ENCODE peak calls at places on chromosomes 12 and 14, in eight cellular contexts. M, I, V, O, A, X, Z and G are unnamed samples. For H3K4me1, the result is how much of the 10 kb centered on the place peaks cover.

GRCh38 chr14:101191882-101192660 is 288.5 kb upstream of the RTL1 start:
- DNase-seq in M (peak), I (peak), V (no peak), O (no peak), A (no peak), X (no peak), Z (no peak), G (no peak)

GRCh38 chr12:57793920-57794319 is 11.3 kb downstream of the TSFM start:
- DNase-seq in M (no peak), I (no peak), V (no peak), O (peak), A (no peak), X (no peak), Z (peak), G (no peak)

GRCh38 chr12:109923038-109923437 is 23.0 kb downstream of the TCHP start:
- DNase-seq in M (no peak), I (no peak), V (no peak), O (no peak), A (no peak), X (no peak), Z (no peak), G (no peak)

GRCh38 chr12:58803893-58804292 is 116.4 kb downstream of the LRIG3 start:
- DNase-seq in M (no peak), I (no peak), V (no peak), O (peak), A (no peak), X (no peak), Z (peak), G (no peak)

GRCh38 chr14:77007975-77008421 is 20.5 kb downstream of the IRF2BPL start:
- DNase-seq in M (no peak), I (peak), V (no peak), O (no peak), A (no peak), X (no peak), Z (no peak), G (no peak)

GRCh38 chr14:36514278-36515104 is 5.5 kb downstream of the NKX2-1 start:
- DNase-seq in M (no peak), I (no peak), V (no peak), O (no peak), A (no peak), X (no peak), Z (no peak), G (no peak)

GRCh38 chr14:31030406-31030805 is 4.2 kb upstream of the STRN3 start:
- DNase-seq in M (no peak), I (no peak), V (no peak), O (no peak), A (no peak), X (no peak), Z (no peak), G (no peak)

GRCh38 chr14:49879683-49880204 is 13.1 kb upstream of the ARF6 start:
- DNase-seq in M (no peak), I (peak), V (peak), O (peak), A (no peak), X (no peak), Z (peak), G (peak)

GRCh38 chr12:89461649-89462612 is 62.7 kb downstream of the GALNT4 start:
- DNase-seq in M (no peak), I (no peak), V (peak), O (peak), A (no peak), X (no peak), Z (peak), G (no peak)

GRCh38 chr12:108597559-108598471 is at the start of gene TMEM119:
- DNase-seq in M (no peak), I (no peak), V (no peak), O (peak), A (no peak), X (no peak), Z (peak), G (no peak)

GRCh38 chr12:70246580-70246979 is 3.3 kb downstream of the CNOT2 start:
- DNase-seq in M (no peak), I (no peak), V (no peak), O (peak), A (no peak), X (no peak), Z (no peak), G (no peak)

GRCh38 chr14:51626788-51627187 is 24.9 kb upstream of the FRMD6 start:
- DNase-seq in M (no peak), I (no peak), V (no peak), O (no peak), A (no peak), X (no peak), Z (no peak), G (no peak)
- H3K4me1 ChIP-seq in M (under half), I (under half), V (under half), O (under half), A (under half), X (under half), Z (under half), G (under half)

DNA sequence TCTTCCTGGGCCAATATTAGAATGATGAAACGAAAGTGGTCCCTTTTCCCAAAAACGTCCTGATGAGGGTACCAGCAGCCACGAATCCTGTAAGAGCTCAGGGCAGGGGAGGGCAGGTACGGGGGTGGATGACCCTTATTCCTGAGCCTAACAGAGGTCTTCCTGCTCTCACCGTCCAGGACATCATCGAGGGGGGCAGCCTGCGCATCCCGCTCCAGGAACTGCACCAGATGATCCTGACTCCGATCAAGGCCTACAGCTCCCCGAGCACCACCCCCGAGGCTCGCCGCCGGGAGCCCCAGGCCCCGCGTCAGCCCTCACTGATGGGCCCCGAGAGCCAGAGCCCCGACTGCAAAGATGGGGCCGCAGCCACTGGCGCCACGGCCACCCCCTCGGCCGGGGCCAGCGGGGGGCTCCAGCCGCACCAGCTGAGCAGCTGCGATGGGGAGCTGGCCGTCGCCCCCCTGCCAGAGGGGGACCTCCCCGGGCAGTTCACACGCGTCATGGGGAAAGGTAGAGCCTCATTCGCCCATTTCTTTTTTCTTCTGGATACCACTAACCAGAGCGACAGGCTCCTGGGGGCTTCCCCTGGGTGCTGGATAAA is 142.5 kb downstream of the GCH1 start:
- DNase-seq in M (no peak), I (no peak), V (no peak), O (no peak), A (no peak), X (no peak), Z (no peak), G (no peak)
- H3K4me1 ChIP-seq in M (under half), I (under half), V (under half), O (under half), A (under half), X (under half), Z (under half), G (under half)

GRCh38 chr14:69044965-69045555 is 66.0 kb upstream of the ACTN1 start:
- DNase-seq in M (no peak), I (no peak), V (no peak), O (peak), A (no peak), X (peak), Z (peak), G (no peak)

GRCh38 chr14:69042309-69043006 is 63.4 kb upstream of the ACTN1 start:
- DNase-seq in M (no peak), I (no peak), V (no peak), O (no peak), A (no peak), X (no peak), Z (no peak), G (no peak)

GRCh38 chr14:69043007-69043444 is 63.9 kb upstream of the ACTN1 start:
- DNase-seq in M (no peak), I (peak), V (no peak), O (no peak), A (no peak), X (no peak), Z (no peak), G (no peak)

GRCh38 chr14:69044296-69044695 is 65.2 kb upstream of the ACTN1 start:
- DNase-seq in M (no peak), I (no peak), V (no peak), O (no peak), A (no peak), X (no peak), Z (no peak), G (no peak)

DNA sequence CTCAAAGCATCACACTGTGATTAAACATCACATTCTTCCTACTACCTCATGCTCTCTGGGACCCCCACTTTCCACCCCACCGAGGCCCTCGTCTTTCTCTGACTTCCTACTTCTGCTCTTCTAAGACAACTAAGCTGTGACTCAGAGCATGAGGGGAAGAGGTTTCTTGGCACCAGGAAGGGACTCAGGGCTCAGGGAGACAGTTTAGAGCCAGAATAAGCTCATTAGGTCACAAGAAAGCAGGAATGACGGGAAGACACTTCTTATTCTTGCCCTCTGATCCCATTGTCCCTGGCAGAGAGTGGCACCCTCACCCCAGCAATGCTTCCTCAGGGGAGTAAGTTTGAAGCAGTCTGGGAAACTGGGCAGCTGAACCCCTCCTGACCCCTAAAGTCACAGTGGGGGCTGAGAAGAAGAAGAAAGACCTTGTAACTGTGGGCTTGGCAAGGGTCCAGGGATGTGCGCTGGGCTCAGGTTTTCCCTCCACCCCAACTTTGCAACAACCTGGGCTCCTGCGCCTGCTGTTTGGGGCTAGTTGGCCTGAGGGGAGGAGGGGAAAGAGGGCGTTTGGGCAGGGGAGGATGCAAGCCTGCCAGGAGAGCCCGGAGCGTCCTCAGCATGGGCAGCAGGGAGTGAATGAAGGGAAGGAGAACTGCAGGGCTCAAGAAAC is 64.6 kb upstream of the ACTN1 start:
- DNase-seq in M (peak), I (no peak), V (no peak), O (peak), A (no peak), X (no peak), Z (peak), G (no peak)
- H3K4me1 ChIP-seq in M (under half), I (half or more), V (under half), O (under half), A (under half), X (under half), Z (under half), G (under half)

GRCh38 chr14:74852922-74853530 is 22.9 kb downstream of the PROX2 start:
- DNase-seq in M (no peak), I (no peak), V (no peak), O (peak), A (no peak), X (no peak), Z (peak), G (no peak)
- H3K4me1 ChIP-seq in M (under half), I (under half), V (under half), O (under half), A (under half), X (under half), Z (under half), G (under half)

DNA sequence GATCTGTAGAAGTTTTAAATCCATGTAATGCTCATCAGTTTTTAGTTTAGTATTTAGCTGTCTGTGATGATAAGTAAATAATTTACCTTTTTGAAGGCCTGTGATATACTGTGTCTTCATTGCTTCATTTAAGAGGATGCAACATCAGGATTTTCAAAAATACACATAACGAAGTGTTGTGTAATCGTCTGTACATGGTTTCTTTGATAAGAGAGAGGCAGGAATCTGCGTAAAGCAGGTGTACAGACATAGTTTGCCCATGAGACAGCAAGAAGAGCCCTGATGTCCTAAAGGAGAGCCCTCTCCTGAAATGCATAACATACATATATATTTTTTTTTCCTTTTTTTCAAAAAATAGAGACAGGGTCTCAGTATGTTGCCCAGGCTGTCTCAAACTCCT is 44.8 kb downstream of the RASSF3 start:
- DNase-seq in M (no peak), I (peak), V (no peak), O (no peak), A (no peak), X (no peak), Z (no peak), G (no peak)
- H3K4me1 ChIP-seq in M (under half), I (under half), V (half or more), O (under half), A (under half), X (under half), Z (under half), G (under half)

GRCh38 chr12:27865421-27865820 is 85.4 kb upstream of the MANSC4 start:
- DNase-seq in M (no peak), I (no peak), V (no peak), O (peak), A (no peak), X (no peak), Z (peak), G (no peak)

GRCh38 chr12:27861428-27862167 is 81.6 kb upstream of the MANSC4 start:
- DNase-seq in M (peak), I (no peak), V (no peak), O (peak), A (no peak), X (peak), Z (peak), G (no peak)

GRCh38 chr12:27868165-27868564 is 88.1 kb upstream of the MANSC4 start:
- DNase-seq in M (no peak), I (no peak), V (no peak), O (peak), A (no peak), X (no peak), Z (peak), G (no peak)

GRCh38 chr12:27866382-27867101 is 86.5 kb upstream of the MANSC4 start:
- DNase-seq in M (no peak), I (no peak), V (no peak), O (peak), A (no peak), X (no peak), Z (peak), G (no peak)

DNA sequence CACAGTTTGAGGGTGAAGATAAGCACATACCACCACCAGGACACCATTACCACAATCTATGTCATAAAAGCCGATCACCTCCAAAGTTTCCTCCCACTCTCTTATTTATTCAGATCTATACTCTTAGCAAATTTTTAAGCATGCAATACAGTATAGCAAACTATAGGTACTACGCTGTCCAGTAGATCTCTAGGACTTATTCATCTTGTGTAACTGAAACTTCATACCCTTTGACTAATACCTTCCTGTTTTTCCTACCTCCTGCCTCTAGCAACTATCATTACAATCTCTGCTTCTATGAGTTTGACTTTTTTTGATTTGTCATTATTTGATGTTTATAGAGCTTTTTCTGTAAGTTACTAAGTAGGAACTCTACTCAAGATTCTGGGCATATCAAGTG is 84.5 kb upstream of the MANSC4 start:
- DNase-seq in M (no peak), I (no peak), V (no peak), O (peak), A (no peak), X (no peak), Z (no peak), G (no peak)
- H3K4me1 ChIP-seq in M (under half), I (under half), V (under half), O (under half), A (under half), X (under half), Z (under half), G (under half)

DNA sequence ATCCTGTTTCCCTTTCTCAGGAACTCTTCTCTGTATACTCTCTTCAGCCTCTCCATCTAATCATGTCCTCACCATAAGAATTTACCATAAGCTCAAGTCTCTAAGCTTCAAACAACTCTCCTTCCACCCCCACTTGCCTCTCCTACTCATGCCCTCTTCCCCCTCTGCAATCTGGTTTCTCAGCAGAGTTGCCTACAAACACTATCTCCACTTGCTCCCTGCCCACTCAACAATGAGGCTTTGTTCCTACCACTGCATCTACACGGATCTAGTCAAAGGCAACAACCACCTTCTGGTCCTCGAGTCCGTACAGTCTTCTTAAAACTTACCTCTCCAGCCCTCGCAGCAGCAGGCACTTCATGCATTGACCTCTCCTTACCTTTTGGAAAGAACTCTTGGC is 17.2 kb upstream of the FBLN5 start:
- DNase-seq in M (no peak), I (no peak), V (no peak), O (no peak), A (no peak), X (no peak), Z (peak), G (no peak)
- H3K4me1 ChIP-seq in M (under half), I (under half), V (under half), O (under half), A (under half), X (under half), Z (under half), G (under half)

GRCh38 chr12:68368332-68368731 is 36.2 kb upstream of the MDM1 start:
- DNase-seq in M (no peak), I (no peak), V (no peak), O (no peak), A (no peak), X (no peak), Z (peak), G (no peak)

GRCh38 chr12:68367136-68367535 is 35.0 kb upstream of the MDM1 start:
- DNase-seq in M (no peak), I (no peak), V (no peak), O (no peak), A (no peak), X (no peak), Z (no peak), G (no peak)

GRCh38 chr12:68367903-68368302 is 35.7 kb upstream of the MDM1 start:
- DNase-seq in M (no peak), I (no peak), V (no peak), O (no peak), A (no peak), X (no peak), Z (peak), G (no peak)

GRCh38 chr12:68361953-68362352 is 29.8 kb upstream of the MDM1 start:
- DNase-seq in M (no peak), I (no peak), V (no peak), O (no peak), A (no peak), X (no peak), Z (no peak), G (no peak)

DNA sequence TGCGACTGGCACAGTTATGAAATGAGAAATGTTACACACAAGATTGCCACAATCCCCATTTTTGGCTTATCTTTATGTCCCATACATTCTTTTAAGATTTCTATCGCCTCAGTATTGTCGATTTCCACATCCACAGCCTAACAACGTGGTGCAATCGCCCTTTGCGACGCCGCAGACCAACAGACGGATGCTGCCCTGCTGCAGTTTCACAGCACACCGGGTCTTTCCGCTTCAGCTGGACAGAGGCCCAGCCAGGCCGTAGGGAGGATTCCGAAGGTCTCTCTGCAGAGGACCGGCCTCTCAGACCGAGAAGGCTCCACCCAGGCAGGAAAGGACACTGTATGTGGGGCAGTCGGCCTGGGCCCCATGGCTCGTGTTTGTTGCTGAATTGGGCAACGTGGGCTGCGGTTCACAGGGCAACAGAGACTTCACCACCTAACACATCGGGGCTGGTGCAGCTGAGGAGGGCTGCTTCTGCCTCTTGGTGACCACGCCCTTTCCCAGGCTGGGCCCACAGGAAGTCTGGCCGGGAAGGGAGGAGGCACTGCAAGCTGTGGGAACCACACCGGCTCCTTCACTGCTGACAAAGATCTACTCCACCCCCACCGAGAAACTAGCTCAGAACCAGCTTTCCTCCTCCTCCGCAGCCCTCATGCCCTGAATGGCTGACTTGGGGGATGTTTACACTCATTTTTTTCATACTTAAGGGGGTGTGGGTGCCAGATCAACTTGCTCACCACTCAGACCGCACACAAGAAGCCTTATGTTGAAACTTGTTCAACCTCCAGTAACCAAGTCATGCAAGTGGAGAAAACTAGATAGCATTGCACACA is 32.9 kb upstream of the MDM1 start:
- DNase-seq in M (peak), I (peak), V (peak), O (peak), A (peak), X (peak), Z (peak), G (peak)
- H3K4me1 ChIP-seq in M (under half), I (under half), V (under half), O (under half), A (under half), X (under half), Z (under half), G (under half)